ENCODE peak calls at places on chromosomes 12 and 14, in five cellular contexts. Z is GM06990, M is fibroblast of mammary gland, O is adrenal gland, R is T-helper 2 cell. T is an unnamed sample.

GRCh38 chr12:42961395-42961794 is 371.8 kb upstream of the PRICKLE1 start:
- DNase-seq in Z (no peak), M (peak; percentile 55), O (no peak), R (no peak), T (no peak)

GRCh38 chr14:44634692-44635091 is 127.6 kb upstream of the FSCB start:
- DNase-seq in Z (no peak), M (no peak), O (no peak), R (no peak), T (no peak)

GRCh38 chr12:15963271-15963670 is 52.1 kb downstream of the DERA start:
- DNase-seq in Z (no peak), M (peak; percentile 77), O (no peak), R (no peak), T (no peak)

GRCh38 chr12:3133410-3133793 is 56.2 kb downstream of the TSPAN9 start:
- DNase-seq in Z (no peak), M (no peak), O (no peak), R (no peak), T (no peak)

GRCh38 chr14:72000907-72001306 is 68.7 kb downstream of the RGS6 start:
- DNase-seq in Z (peak; percentile 55), M (no peak), O (no peak), R (no peak), T (peak; percentile 13)

GRCh38 chr12:87928046-87928445 is 101.2 kb downstream of the C12orf50 start:
- DNase-seq in Z (no peak), M (no peak), O (no peak), R (no peak), T (no peak)

GRCh38 chr14:93903342-93904184 is 23.6 kb upstream of the FAM181A start:
- DNase-seq in Z (no peak), M (no peak), O (no peak), R (no peak), T (no peak)

GRCh38 chr14:106831322-106831720 is 1304.9 kb downstream of the TMEM121 start:
- DNase-seq in Z (peak; percentile 83), M (peak; percentile 6), O (no peak), R (peak; percentile 44), T (peak; percentile 54)

GRCh38 chr12:94092516-94093241 is 55.7 kb upstream of the PLXNC1 start:
- DNase-seq in Z (no peak), M (peak; percentile 89), O (no peak), R (no peak), T (no peak)

GRCh38 chr12:48037267-48037915 is 33.1 kb upstream of the COL2A1 start:
- DNase-seq in Z (no peak), M (no peak), O (no peak), R (no peak), T (no peak)

GRCh38 chr14:75147423-75148071 is 20.7 kb upstream of the NEK9 start:
- DNase-seq in Z (no peak), M (peak; percentile 85), O (peak; percentile 87), R (no peak), T (no peak)

GRCh38 chr12:86122846-86123468 is 133.2 kb downstream of the MGAT4C start:
- DNase-seq in Z (no peak), M (no peak), O (no peak), R (no peak), T (no peak)

GRCh38 chr12:121095544-121096198 is 37.0 kb upstream of the P2RX7 start:
- DNase-seq in Z (peak; percentile 81), M (peak; percentile 35), O (peak; percentile 62), R (peak; percentile 70), T (peak; percentile 89)

GRCh38 chr12:132773077-132774020 is 11.7 kb upstream of the ANKLE2 start:
- DNase-seq in Z (no peak), M (no peak), O (no peak), R (no peak), T (no peak)

GRCh38 chr12:101945361-101946232 is 68.2 kb downstream of the DRAM1 start:
- DNase-seq in Z (no peak), M (peak; percentile 72), O (no peak), R (no peak), T (no peak)

GRCh38 chr12:97275261-97276197 is 187.1 kb upstream of the RMST start:
- DNase-seq in Z (peak; percentile 5), M (no peak), O (no peak), R (no peak), T (no peak)

GRCh38 chr14:53953828-53954550 is 2.6 kb downstream of the BMP4 start:
- DNase-seq in Z (peak; percentile 26), M (peak; percentile 22), O (peak; percentile 70), R (no peak), T (no peak)

GRCh38 chr12:52832960-52833905 is 878 bp downstream of the KRT79 start:
- DNase-seq in Z (no peak), M (no peak), O (no peak), R (no peak), T (no peak)

GRCh38 chr12:115960868-115961802 is 316.4 kb downstream of the MED13L start:
- DNase-seq in Z (no peak), M (no peak), O (no peak), R (no peak), T (no peak)

GRCh38 chr14:70045715-70046535 is 142.8 kb downstream of the SLC8A3 start:
- DNase-seq in Z (peak; percentile 29), M (peak; percentile 50), O (peak; percentile 78), R (no peak), T (peak; percentile 36)

GRCh38 chr12:120598674-120599463 is 17.7 kb upstream of the POP5 start:
- DNase-seq in Z (no peak), M (peak; percentile 49), O (peak; percentile 82), R (no peak), T (no peak)

GRCh38 chr14:63652406-63652805 is 10.7 kb upstream of the WDR89 start:
- DNase-seq in Z (no peak), M (no peak), O (no peak), R (no peak), T (no peak)

GRCh38 chr12:99287136-99287535 is 360.4 kb upstream of the GARIN6 start:
- DNase-seq in Z (no peak), M (no peak), O (no peak), R (no peak), T (no peak)

T was measured in GM10248.